ENCODE peak calls at places on chromosomes 16 and 17, in eight cellular contexts. X is stimulated activated CD8-positive, alpha-beta memory T cell treated with anti-CD3 and anti-CD28 coated beads, Interleukin-15, amount 100 ng/mL, for 1 hour; Z is activated gamma-delta T cell treated with Interleukin-2 at 50 U/mL for 16 hours; R is anterior cingulate cortex; D is NCI-H1105; C is HCEC 1CT; S is lower lobe of right lung; V is activated B cell treated with CpG ODN at 0.5 μM for 24 hours. G is an unnamed sample.

GRCh38 chr16:57265850-57266530 is 18.5 kb downstream of the PLLP start:
- DNase-seq in C (no peak), X (no peak), Z (no peak), V (no peak), R (peak), D (no peak), S (peak), G (peak)

GRCh38 chr17:21125862-21126261 is 902 bp upstream of the DHRS7B start:
- DNase-seq in C (no peak), S (no peak), V (no peak), Z (peak), R (no peak), X (peak), D (no peak), G (no peak)

GRCh38 chr17:35433075-35433894 is 985 bp upstream of the SLFN12 start:
- DNase-seq in V (no peak), D (no peak), X (peak), S (peak), Z (peak), C (peak), R (no peak), G (peak)

GRCh38 chr16:4298761-4299522 is 16.9 kb upstream of the GLIS2 start:
- DNase-seq in D (no peak), C (peak), Z (no peak), V (no peak), S (peak), X (no peak), R (no peak), G (peak)

GRCh38 chr16:73033271-73033998 is 14.5 kb downstream of the ZFHX3 start:
- DNase-seq in S (no peak), Z (no peak), R (no peak), X (no peak), V (no peak), C (no peak), D (no peak), G (no peak)

GRCh38 chr16:57607676-57608461 is 20.6 kb upstream of the ADGRG1 start:
- DNase-seq in C (no peak), R (no peak), Z (no peak), X (no peak), D (no peak), V (no peak), S (no peak), G (no peak)

GRCh38 chr17:30235386-30236296 is at the start of gene SLC6A4:
- DNase-seq in D (no peak), Z (no peak), V (no peak), R (no peak), C (no peak), X (no peak), S (peak), G (no peak)

GRCh38 chr17:50046179-50046578 is 9.7 kb upstream of the ITGA3 start:
- DNase-seq in R (no peak), V (no peak), X (no peak), S (no peak), C (no peak), Z (no peak), D (no peak), G (no peak)

GRCh38 chr17:48593840-48594411 is 347 bp upstream of the HOXB5 start:
- DNase-seq in X (peak), C (peak), S (peak), R (no peak), Z (peak), D (peak), V (peak), G (peak)

GRCh38 chr16:66979011-66979717 is 9.2 kb upstream of the CES4A start:
- DNase-seq in S (peak), C (no peak), R (no peak), X (no peak), Z (no peak), D (no peak), V (no peak), G (no peak)

GRCh38 chr16:47463771-47464624 is 2.9 kb downstream of the PHKB start:
- DNase-seq in R (no peak), D (no peak), Z (no peak), V (no peak), S (no peak), C (no peak), X (no peak), G (no peak)

GRCh38 chr16:66444049-66444481 is 17.0 kb downstream of the BEAN1 start:
- DNase-seq in Z (no peak), R (no peak), X (no peak), D (no peak), C (no peak), V (no peak), S (no peak), G (no peak)

GRCh38 chr16:46932802-46933201 is 40.7 kb downstream of the DNAJA2 start:
- DNase-seq in Z (no peak), C (no peak), R (no peak), S (no peak), X (no peak), D (no peak), V (no peak), G (no peak)

GRCh38 chr16:12147681-12148479 is 171.3 kb downstream of the SNX29 start:
- DNase-seq in R (no peak), C (no peak), Z (no peak), D (no peak), V (no peak), X (no peak), S (no peak), G (no peak)

GRCh38 chr17:80510132-80510531 is 33.7 kb upstream of the NPTX1 start:
- DNase-seq in R (no peak), X (no peak), D (no peak), Z (no peak), S (no peak), C (no peak), V (no peak), G (no peak)

GRCh38 chr17:49815761-49816281 is 27.3 kb downstream of the KAT7 start:
- DNase-seq in R (no peak), Z (no peak), D (no peak), S (no peak), C (no peak), V (no peak), X (no peak), G (no peak)

GRCh38 chr17:17391575-17392370 is 85.0 kb upstream of the MED9 start:
- DNase-seq in V (no peak), D (no peak), S (no peak), X (peak), R (no peak), Z (peak), C (no peak), G (no peak)

GRCh38 chr17:48322060-48322459 is 108.0 kb downstream of the SKAP1 start:
- DNase-seq in X (no peak), S (no peak), C (peak), D (no peak), Z (no peak), R (no peak), V (no peak), G (no peak)

GRCh38 chr17:66557886-66558285 is 255.5 kb downstream of the PRKCA start:
- DNase-seq in D (no peak), S (no peak), R (no peak), C (no peak), X (no peak), Z (no peak), V (no peak), G (no peak)

G was measured in colonic mucosa.